ENCODE peak calls at places on chromosomes 2 and 18, in ten cellular contexts. One of them, this sample, is unnamed.

GRCh38 chr2:68715353-68716041 is 19.1 kb upstream of the ARHGAP25 start:
- DNase-seq in HTR-8/SVneo: peak; percentile 69
- DNase-seq in WTC11: peak; percentile 83
- DNase-seq in H7: peak; percentile 72
- DNase-seq in fibroblast of pulmonary artery: peak; percentile 67
- DNase-seq in AG08395: peak; percentile 62
- DNase-seq in hypothalamus: peak; percentile 19
- DNase-seq in NCI-H1436 treated with DMSO at 0.1 percent for 48 hours: no peak
- DNase-seq in myocyte: peak; percentile 47
- DNase-seq in NT2/D1: peak; percentile 74
- DNase-seq in this sample: peak; percentile 55

GRCh38 chr18:11676867-11677266 is 12.2 kb upstream of the GNAL start:
- DNase-seq in H7: no peak
- DNase-seq in NCI-H1436 treated with DMSO at 0.1 percent for 48 hours: no peak
- DNase-seq in myocyte: no peak
- DNase-seq in AG08395: no peak
- DNase-seq in NT2/D1: no peak
- DNase-seq in fibroblast of pulmonary artery: peak; percentile 7
- DNase-seq in hypothalamus: no peak
- DNase-seq in WTC11: no peak
- DNase-seq in HTR-8/SVneo: no peak
- DNase-seq in this sample: no peak

GRCh38 chr2:24568492-24568891 is 77.4 kb downstream of the NCOA1 start:
- DNase-seq in AG08395: no peak
- DNase-seq in NT2/D1: no peak
- DNase-seq in myocyte: no peak
- DNase-seq in H7: no peak
- DNase-seq in fibroblast of pulmonary artery: no peak
- DNase-seq in hypothalamus: no peak
- DNase-seq in WTC11: no peak
- DNase-seq in HTR-8/SVneo: no peak
- DNase-seq in NCI-H1436 treated with DMSO at 0.1 percent for 48 hours: no peak
- DNase-seq in this sample: no peak

GRCh38 chr2:238123991-238124470 is 14.4 kb upstream of the KLHL30 start:
- DNase-seq in HTR-8/SVneo: no peak
- DNase-seq in AG08395: no peak
- DNase-seq in H7: no peak
- DNase-seq in myocyte: no peak
- DNase-seq in WTC11: no peak
- DNase-seq in NCI-H1436 treated with DMSO at 0.1 percent for 48 hours: no peak
- DNase-seq in NT2/D1: no peak
- DNase-seq in hypothalamus: no peak
- DNase-seq in fibroblast of pulmonary artery: no peak
- DNase-seq in this sample: no peak

GRCh38 chr2:180508451-180508850 is 472.0 kb upstream of the UBE2E3 start:
- DNase-seq in AG08395: no peak
- DNase-seq in HTR-8/SVneo: no peak
- DNase-seq in NCI-H1436 treated with DMSO at 0.1 percent for 48 hours: no peak
- DNase-seq in NT2/D1: no peak
- DNase-seq in myocyte: no peak
- DNase-seq in H7: no peak
- DNase-seq in WTC11: no peak
- DNase-seq in hypothalamus: no peak
- DNase-seq in fibroblast of pulmonary artery: no peak
- DNase-seq in this sample: no peak

GRCh38 chr2:240998706-240999000 is 235 bp downstream of the SNED1 start:
- DNase-seq in NCI-H1436 treated with DMSO at 0.1 percent for 48 hours: no peak
- DNase-seq in WTC11: no peak
- DNase-seq in hypothalamus: no peak
- DNase-seq in myocyte: no peak
- DNase-seq in H7: no peak
- DNase-seq in AG08395: no peak
- DNase-seq in HTR-8/SVneo: no peak
- DNase-seq in NT2/D1: no peak
- DNase-seq in fibroblast of pulmonary artery: no peak
- DNase-seq in this sample: no peak

GRCh38 chr2:239363946-239364637 is 36.7 kb downstream of the HDAC4 start:
- DNase-seq in WTC11: no peak
- DNase-seq in NT2/D1: no peak
- DNase-seq in hypothalamus: no peak
- DNase-seq in AG08395: no peak
- DNase-seq in myocyte: no peak
- DNase-seq in NCI-H1436 treated with DMSO at 0.1 percent for 48 hours: no peak
- DNase-seq in fibroblast of pulmonary artery: no peak
- DNase-seq in H7: peak; percentile 39
- DNase-seq in HTR-8/SVneo: no peak
- DNase-seq in this sample: no peak

GRCh38 chr2:144834954-144835633 is 315.2 kb upstream of the ZEB2 start:
- DNase-seq in myocyte: peak; percentile 56
- DNase-seq in HTR-8/SVneo: no peak
- DNase-seq in NT2/D1: no peak
- DNase-seq in H7: no peak
- DNase-seq in AG08395: peak; percentile 21
- DNase-seq in fibroblast of pulmonary artery: peak; percentile 84
- DNase-seq in NCI-H1436 treated with DMSO at 0.1 percent for 48 hours: no peak
- DNase-seq in hypothalamus: no peak
- DNase-seq in WTC11: no peak
- DNase-seq in this sample: peak; percentile 57

GRCh38 chr2:157782057-157782845 is 93.9 kb downstream of the ACVR1 start:
- DNase-seq in fibroblast of pulmonary artery: peak; percentile 28
- DNase-seq in myocyte: peak; percentile 83
- DNase-seq in AG08395: peak; percentile 21
- DNase-seq in NCI-H1436 treated with DMSO at 0.1 percent for 48 hours: no peak
- DNase-seq in WTC11: no peak
- DNase-seq in NT2/D1: no peak
- DNase-seq in hypothalamus: no peak
- DNase-seq in HTR-8/SVneo: peak; percentile 1
- DNase-seq in H7: no peak
- DNase-seq in this sample: peak; percentile 12

GRCh38 chr2:190533968-190534309 is 583 bp downstream of the NEMP2 start:
- DNase-seq in AG08395: no peak
- DNase-seq in WTC11: no peak
- DNase-seq in fibroblast of pulmonary artery: no peak
- DNase-seq in H7: no peak
- DNase-seq in myocyte: no peak
- DNase-seq in NT2/D1: no peak
- DNase-seq in NCI-H1436 treated with DMSO at 0.1 percent for 48 hours: no peak
- DNase-seq in hypothalamus: no peak
- DNase-seq in HTR-8/SVneo: no peak
- DNase-seq in this sample: peak; percentile 60

GRCh38 chr2:156021326-156022040 is 311.0 kb downstream of the NR4A2 start:
- DNase-seq in fibroblast of pulmonary artery: no peak
- DNase-seq in NCI-H1436 treated with DMSO at 0.1 percent for 48 hours: no peak
- DNase-seq in WTC11: no peak
- DNase-seq in H7: peak; percentile 4
- DNase-seq in hypothalamus: no peak
- DNase-seq in AG08395: no peak
- DNase-seq in myocyte: no peak
- DNase-seq in HTR-8/SVneo: no peak
- DNase-seq in NT2/D1: no peak
- DNase-seq in this sample: peak; percentile 42

GRCh38 chr2:206198677-206199076 is 39.0 kb downstream of the EEF1B2 start:
- DNase-seq in fibroblast of pulmonary artery: peak; percentile 48
- DNase-seq in H7: no peak
- DNase-seq in NT2/D1: no peak
- DNase-seq in hypothalamus: no peak
- DNase-seq in myocyte: peak; percentile 32
- DNase-seq in NCI-H1436 treated with DMSO at 0.1 percent for 48 hours: no peak
- DNase-seq in WTC11: no peak
- DNase-seq in HTR-8/SVneo: no peak
- DNase-seq in AG08395: peak; percentile 59
- DNase-seq in this sample: peak; percentile 81

GRCh38 chr2:234243871-234244565 is 193.5 kb downstream of the SPP2 start:
- DNase-seq in fibroblast of pulmonary artery: no peak
- DNase-seq in AG08395: no peak
- DNase-seq in HTR-8/SVneo: no peak
- DNase-seq in WTC11: no peak
- DNase-seq in NT2/D1: no peak
- DNase-seq in myocyte: peak; percentile 36
- DNase-seq in hypothalamus: no peak
- DNase-seq in H7: no peak
- DNase-seq in NCI-H1436 treated with DMSO at 0.1 percent for 48 hours: no peak
- DNase-seq in this sample: peak; percentile 49

GRCh38 chr2:161919873-161920272 is 154.1 kb downstream of the DPP4 start:
- DNase-seq in H7: no peak
- DNase-seq in AG08395: no peak
- DNase-seq in fibroblast of pulmonary artery: no peak
- DNase-seq in myocyte: no peak
- DNase-seq in HTR-8/SVneo: no peak
- DNase-seq in WTC11: no peak
- DNase-seq in NCI-H1436 treated with DMSO at 0.1 percent for 48 hours: no peak
- DNase-seq in NT2/D1: no peak
- DNase-seq in hypothalamus: no peak
- DNase-seq in this sample: no peak

GRCh38 chr2:170221317-170222288 is 43.7 kb downstream of the MYO3B start:
- DNase-seq in NCI-H1436 treated with DMSO at 0.1 percent for 48 hours: no peak
- DNase-seq in fibroblast of pulmonary artery: peak; percentile 47
- DNase-seq in hypothalamus: no peak
- DNase-seq in myocyte: peak; percentile 38
- DNase-seq in AG08395: no peak
- DNase-seq in WTC11: no peak
- DNase-seq in HTR-8/SVneo: no peak
- DNase-seq in H7: no peak
- DNase-seq in NT2/D1: no peak
- DNase-seq in this sample: peak; percentile 63

GRCh38 chr2:10080536-10081304 is 509 bp upstream of the CYS1 start:
- DNase-seq in HTR-8/SVneo: peak; percentile 33
- DNase-seq in NT2/D1: no peak
- DNase-seq in NCI-H1436 treated with DMSO at 0.1 percent for 48 hours: no peak
- DNase-seq in myocyte: no peak
- DNase-seq in WTC11: peak; percentile 33
- DNase-seq in AG08395: no peak
- DNase-seq in hypothalamus: no peak
- DNase-seq in H7: no peak
- DNase-seq in fibroblast of pulmonary artery: no peak
- DNase-seq in this sample: no peak

GRCh38 chr2:43224131-43224570 is 2.3 kb downstream of the ZFP36L2 start:
- DNase-seq in AG08395: no peak
- DNase-seq in myocyte: peak; percentile 88
- DNase-seq in hypothalamus: peak; percentile 62
- DNase-seq in HTR-8/SVneo: peak; percentile 57
- DNase-seq in WTC11: peak; percentile 85
- DNase-seq in NT2/D1: peak; percentile 49
- DNase-seq in fibroblast of pulmonary artery: peak; percentile 78
- DNase-seq in NCI-H1436 treated with DMSO at 0.1 percent for 48 hours: no peak
- DNase-seq in H7: peak; percentile 84
- DNase-seq in this sample: peak; percentile 71

GRCh38 chr2:237901932-237902846 is 42.8 kb downstream of the RAMP1 start:
- DNase-seq in H7: peak; percentile 78
- DNase-seq in WTC11: no peak
- DNase-seq in fibroblast of pulmonary artery: no peak
- DNase-seq in myocyte: no peak
- DNase-seq in NCI-H1436 treated with DMSO at 0.1 percent for 48 hours: no peak
- DNase-seq in hypothalamus: no peak
- DNase-seq in NT2/D1: no peak
- DNase-seq in AG08395: no peak
- DNase-seq in HTR-8/SVneo: no peak
- DNase-seq in this sample: no peak

GRCh38 chr2:41966431-41966893 is 81.4 kb upstream of the PKDCC start:
- DNase-seq in hypothalamus: peak; percentile 67
- DNase-seq in WTC11: no peak
- DNase-seq in myocyte: peak; percentile 97
- DNase-seq in H7: no peak
- DNase-seq in NCI-H1436 treated with DMSO at 0.1 percent for 48 hours: no peak
- DNase-seq in fibroblast of pulmonary artery: peak; percentile 94
- DNase-seq in AG08395: peak; percentile 95
- DNase-seq in HTR-8/SVneo: peak; percentile 91
- DNase-seq in NT2/D1: no peak
- DNase-seq in this sample: peak; percentile 93

GRCh38 chr2:108855194-108855593 is 68.6 kb downstream of the CCDC138 start:
- DNase-seq in myocyte: peak; percentile 12
- DNase-seq in H7: no peak
- DNase-seq in WTC11: no peak
- DNase-seq in HTR-8/SVneo: peak; percentile 9
- DNase-seq in NCI-H1436 treated with DMSO at 0.1 percent for 48 hours: no peak
- DNase-seq in AG08395: no peak
- DNase-seq in NT2/D1: no peak
- DNase-seq in hypothalamus: no peak
- DNase-seq in fibroblast of pulmonary artery: peak; percentile 18
- DNase-seq in this sample: peak; percentile 52

GRCh38 chr2:208595386-208596275 is 189.0 kb downstream of the PTH2R start:
- DNase-seq in AG08395: no peak
- DNase-seq in H7: no peak
- DNase-seq in fibroblast of pulmonary artery: no peak
- DNase-seq in HTR-8/SVneo: no peak
- DNase-seq in NCI-H1436 treated with DMSO at 0.1 percent for 48 hours: no peak
- DNase-seq in hypothalamus: no peak
- DNase-seq in myocyte: no peak
- DNase-seq in WTC11: no peak
- DNase-seq in NT2/D1: no peak
- DNase-seq in this sample: no peak

GRCh38 chr2:53508667-53509066 is 258.9 kb upstream of the CHAC2 start:
- DNase-seq in HTR-8/SVneo: no peak
- DNase-seq in H7: peak; percentile 30
- DNase-seq in AG08395: no peak
- DNase-seq in fibroblast of pulmonary artery: no peak
- DNase-seq in NT2/D1: no peak
- DNase-seq in hypothalamus: no peak
- DNase-seq in NCI-H1436 treated with DMSO at 0.1 percent for 48 hours: no peak
- DNase-seq in WTC11: no peak
- DNase-seq in myocyte: peak; percentile 33
- DNase-seq in this sample: no peak

GRCh38 chr18:32552421-32553030 is 81.8 kb upstream of the GAREM1 start:
- DNase-seq in WTC11: peak; percentile 67
- DNase-seq in HTR-8/SVneo: peak; percentile 2
- DNase-seq in NCI-H1436 treated with DMSO at 0.1 percent for 48 hours: peak; percentile 52
- DNase-seq in fibroblast of pulmonary artery: peak; percentile 81
- DNase-seq in myocyte: peak; percentile 74
- DNase-seq in hypothalamus: peak; percentile 45
- DNase-seq in AG08395: peak; percentile 57
- DNase-seq in NT2/D1: peak; percentile 65
- DNase-seq in H7: peak; percentile 78
- DNase-seq in this sample: peak; percentile 84

GRCh38 chr2:177289824-177290632 is 25.5 kb upstream of the NFE2L2 start:
- DNase-seq in H7: no peak
- DNase-seq in hypothalamus: no peak
- DNase-seq in WTC11: no peak
- DNase-seq in AG08395: no peak
- DNase-seq in HTR-8/SVneo: no peak
- DNase-seq in NT2/D1: no peak
- DNase-seq in NCI-H1436 treated with DMSO at 0.1 percent for 48 hours: no peak
- DNase-seq in fibroblast of pulmonary artery: no peak
- DNase-seq in myocyte: no peak
- DNase-seq in this sample: no peak

GRCh38 chr2:128492966-128493811 is 174.5 kb upstream of the HS6ST1 start:
- DNase-seq in NCI-H1436 treated with DMSO at 0.1 percent for 48 hours: no peak
- DNase-seq in HTR-8/SVneo: no peak
- DNase-seq in hypothalamus: no peak
- DNase-seq in WTC11: peak; percentile 34
- DNase-seq in H7: peak; percentile 87
- DNase-seq in AG08395: no peak
- DNase-seq in fibroblast of pulmonary artery: no peak
- DNase-seq in NT2/D1: no peak
- DNase-seq in myocyte: no peak
- DNase-seq in this sample: no peak

GRCh38 chr2:145593991-145594702 is 1074.2 kb upstream of the ZEB2 start:
- DNase-seq in H7: no peak
- DNase-seq in fibroblast of pulmonary artery: peak; percentile 87
- DNase-seq in hypothalamus: no peak
- DNase-seq in HTR-8/SVneo: peak; percentile 38
- DNase-seq in WTC11: no peak
- DNase-seq in AG08395: peak; percentile 77
- DNase-seq in NT2/D1: no peak
- DNase-seq in NCI-H1436 treated with DMSO at 0.1 percent for 48 hours: no peak
- DNase-seq in myocyte: peak; percentile 61
- DNase-seq in this sample: peak; percentile 85

GRCh38 chr2:41024806-41025205 is 572.9 kb upstream of the SLC8A1 start:
- DNase-seq in AG08395: no peak
- DNase-seq in NCI-H1436 treated with DMSO at 0.1 percent for 48 hours: no peak
- DNase-seq in fibroblast of pulmonary artery: no peak
- DNase-seq in HTR-8/SVneo: no peak
- DNase-seq in NT2/D1: no peak
- DNase-seq in H7: no peak
- DNase-seq in WTC11: no peak
- DNase-seq in myocyte: peak; percentile 1
- DNase-seq in hypothalamus: no peak
- DNase-seq in this sample: no peak

GRCh38 chr2:100352511-100352910 is 30.2 kb upstream of the LONRF2 start:
- DNase-seq in fibroblast of pulmonary artery: no peak
- DNase-seq in myocyte: no peak
- DNase-seq in WTC11: no peak
- DNase-seq in H7: no peak
- DNase-seq in AG08395: no peak
- DNase-seq in NT2/D1: no peak
- DNase-seq in HTR-8/SVneo: no peak
- DNase-seq in hypothalamus: no peak
- DNase-seq in NCI-H1436 treated with DMSO at 0.1 percent for 48 hours: no peak
- DNase-seq in this sample: no peak

This sample was measured in adipocyte.